ENCODE peak calls at places on chromosomes 6 and 20, in eight cellular contexts. J, H, G, Q, L, V, X and Z are unnamed samples. For H3K27me3, the result is how much of the 10 kb centered on the place peaks cover.

GRCh38 chr6:107418118-107418517 is 41.2 kb downstream of the PDSS2 start:
- DNase-seq in J (no peak), H (no peak), G (peak), Q (no peak), L (peak), V (no peak), X (peak), Z (peak)

GRCh38 chr20:2873747-2874041 is 413 bp downstream of the PTPRA start:
- DNase-seq in J (peak), H (no peak), G (no peak), Q (no peak), L (no peak), V (no peak), X (peak), Z (peak)

GRCh38 chr20:45701873-45702272 is at the start of gene WFDC13:
- DNase-seq in J (no peak), H (no peak), G (no peak), Q (no peak), L (no peak), V (no peak), X (no peak), Z (no peak)

GRCh38 chr20:58621906-58622548 is 29.1 kb upstream of the STX16 start:
- DNase-seq in J (no peak), H (peak), G (no peak), Q (no peak), L (no peak), V (peak), X (no peak), Z (no peak)

GRCh38 chr20:61991476-61991875 is 74.2 kb downstream of the TAF4 start:
- DNase-seq in J (no peak), H (no peak), G (no peak), Q (no peak), L (no peak), V (no peak), X (no peak), Z (no peak)

GRCh38 chr20:1273366-1273765 is 7.3 kb downstream of the SNPH start:
- DNase-seq in J (no peak), H (no peak), G (no peak), Q (no peak), L (no peak), V (no peak), X (no peak), Z (no peak)

GRCh38 chr20:25148982-25149846 is 46.3 kb upstream of the ENTPD6 start:
- DNase-seq in J (no peak), H (no peak), G (no peak), Q (no peak), L (no peak), V (no peak), X (no peak), Z (no peak)

GRCh38 chr6:79570129-79570801 is 33.0 kb upstream of the LCA5 start:
- DNase-seq in J (no peak), H (peak), G (no peak), Q (peak), L (peak), V (peak), X (no peak), Z (peak)

GRCh38 chr6:70221025-70221714 is 81.7 kb downstream of the COL9A1 start:
- DNase-seq in J (no peak), H (peak), G (peak), Q (peak), L (peak), V (no peak), X (peak), Z (no peak)

GRCh38 chr6:108559097-108559883 is 1.4 kb upstream of the FOXO3 start:
- DNase-seq in J (peak), H (peak), G (no peak), Q (peak), L (peak), V (no peak), X (peak), Z (peak)

GRCh38 chr6:30615219-30615957 is 1.7 kb downstream of the PPP1R10 start:
- DNase-seq in J (peak), H (no peak), G (no peak), Q (peak), L (peak), V (peak), X (peak), Z (peak)

GRCh38 chr6:34601706-34602105 is 45.6 kb upstream of the SPDEF start:
- DNase-seq in J (no peak), H (no peak), G (no peak), Q (no peak), L (no peak), V (no peak), X (no peak), Z (no peak)

GRCh38 chr6:155212106-155212505 is 51.7 kb upstream of the CLDN20 start:
- DNase-seq in J (no peak), H (no peak), G (no peak), Q (peak), L (no peak), V (no peak), X (no peak), Z (no peak)

GRCh38 chr6:114430534-114431124 is 87.8 kb upstream of the HS3ST5 start:
- DNase-seq in J (no peak), H (no peak), G (no peak), Q (no peak), L (no peak), V (no peak), X (no peak), Z (no peak)

GRCh38 chr6:30712441-30712840 is 4.6 kb downstream of the MDC1 start:
- DNase-seq in J (no peak), H (no peak), G (no peak), Q (no peak), L (peak), V (no peak), X (no peak), Z (no peak)

GRCh38 chr6:74780831-74781230 is 425.0 kb downstream of the COL12A1 start:
- DNase-seq in J (no peak), H (no peak), G (no peak), Q (no peak), L (no peak), V (no peak), X (no peak), Z (no peak)

GRCh38 chr6:156645106-156645505 is 132.1 kb upstream of the ARID1B start:
- DNase-seq in J (no peak), H (peak), G (no peak), Q (peak), L (no peak), V (no peak), X (no peak), Z (no peak)

GRCh38 chr6:89084542-89084941 is 4.0 kb downstream of the PNRC1 start:
- DNase-seq in J (no peak), H (no peak), G (no peak), Q (no peak), L (no peak), V (no peak), X (no peak), Z (no peak)

GRCh38 chr6:156787569-156788492 is 10.7 kb downstream of the ARID1B start:
- DNase-seq in J (no peak), H (no peak), G (no peak), Q (no peak), L (no peak), V (no peak), X (no peak), Z (peak)

GRCh38 chr6:19848465-19848864 is 11.3 kb downstream of the ID4 start:
- DNase-seq in J (no peak), H (no peak), G (no peak), Q (no peak), L (no peak), V (no peak), X (no peak), Z (no peak)

GRCh38 chr6:109978174-109979032 is at the start of gene GPR6:
- DNase-seq in J (peak), H (peak), G (no peak), Q (peak), L (peak), V (no peak), X (peak), Z (peak)

GRCh38 chr6:148529010-148529409 is 186.4 kb downstream of the SASH1 start:
- DNase-seq in J (no peak), H (no peak), G (no peak), Q (no peak), L (no peak), V (no peak), X (no peak), Z (no peak)

GRCh38 chr6:41693281-41693838 is 42.0 kb downstream of the TFEB start:
- DNase-seq in J (no peak), H (no peak), G (no peak), Q (no peak), L (no peak), V (no peak), X (no peak), Z (no peak)

GRCh38 chr6:134282816-134283215 is 35.1 kb downstream of the SGK1 start:
- DNase-seq in J (no peak), H (no peak), G (no peak), Q (no peak), L (no peak), V (no peak), X (no peak), Z (no peak)
- TF ChIP-seq CTCF in J (no peak), H (no peak), G (no peak), Q (no peak), L (no peak), V (no peak), X (no peak), Z (no peak)

DNA sequence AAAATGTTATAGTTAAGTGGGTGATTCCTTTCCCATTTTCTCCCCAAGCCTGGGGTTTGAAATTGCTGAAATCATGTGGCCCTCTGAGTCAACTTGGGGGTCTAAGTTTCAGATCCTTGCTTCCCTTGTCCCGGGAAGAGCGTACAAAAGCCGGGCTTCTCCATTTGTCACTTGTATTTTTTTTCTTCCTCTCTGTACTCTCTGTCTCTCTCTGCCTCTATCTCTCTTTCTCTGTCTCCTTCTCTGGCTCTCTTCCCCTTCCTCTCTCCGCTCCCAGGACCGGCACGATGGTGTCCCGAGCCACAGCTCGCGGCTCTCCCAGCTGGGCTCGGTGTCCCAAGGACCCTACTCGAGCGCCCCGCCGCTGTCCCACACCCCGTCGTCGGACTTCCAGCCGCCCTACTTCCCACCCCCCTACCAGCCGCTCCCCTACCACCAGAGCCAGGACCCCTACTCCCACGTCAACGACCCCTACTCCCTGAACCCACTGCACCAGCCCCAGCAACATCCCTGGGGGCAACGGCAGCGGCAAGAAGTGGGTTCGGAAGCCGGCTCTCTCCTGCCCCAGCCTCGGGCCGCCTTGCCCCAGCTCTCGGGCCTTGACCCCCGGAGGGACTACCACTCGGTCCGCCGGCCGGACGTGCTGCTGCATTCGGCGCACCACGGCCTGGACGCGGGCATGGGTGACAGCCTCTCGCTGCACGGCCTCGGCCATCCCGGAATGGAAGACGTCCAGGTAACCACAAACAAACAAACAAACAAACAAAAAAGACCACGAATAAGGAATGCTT is 4.7 kb downstream of the TFAP2B start:
- DNase-seq in J (no peak), H (no peak), G (no peak), Q (no peak), L (no peak), V (no peak), X (no peak), Z (no peak)
- H3K27me3 ChIP-seq in J (half or more), H (half or more), G (under half), Q (half or more), L (half or more), V (under half), X (under half), Z (under half)

DNA sequence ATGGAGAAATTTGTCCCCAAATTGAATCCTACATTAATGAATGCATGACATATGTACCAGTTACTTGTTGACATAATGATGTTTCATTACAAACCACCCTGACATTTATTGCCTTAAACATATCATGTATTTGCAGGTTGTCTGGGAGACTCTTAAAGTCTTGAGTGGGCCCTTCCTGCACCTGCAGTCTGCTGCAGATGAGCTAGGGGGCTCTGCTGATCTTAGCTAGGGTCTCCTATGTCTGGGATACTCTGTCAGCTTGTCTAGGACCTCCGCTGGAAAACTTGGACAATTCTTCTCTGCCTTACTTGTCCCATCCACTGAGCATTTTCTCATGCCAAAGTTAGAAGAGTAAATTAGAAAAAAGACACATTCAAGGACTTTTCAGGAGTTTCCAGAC is 581.6 kb downstream of the HAO1 start:
- DNase-seq in J (no peak), H (no peak), G (no peak), Q (no peak), L (no peak), V (no peak), X (no peak), Z (no peak)
- TF ChIP-seq CTCF in J (no peak), H (no peak), G (no peak), Q (no peak), L (no peak), V (no peak), X (no peak), Z (no peak)

GRCh38 chr20:37904008-37904675 is 1.2 kb downstream of the VSTM2L start:
- DNase-seq in J (no peak), H (peak), G (no peak), Q (no peak), L (no peak), V (no peak), X (no peak), Z (no peak)
- H3K27me3 ChIP-seq in J (under half), H (under half), G (under half), Q (under half), L (under half), V (under half), X (half or more), Z (under half)